ENCODE peak calls at places on chromosomes 11 and 22, in eight cellular contexts. C, E, Z, R, L, I, B and F are unnamed samples.

GRCh38 chr22:27115816-27116256 is 458.4 kb downstream of the MIAT start:
- DNase-seq in C (no peak), E (no peak), Z (peak; percentile 63), R (peak; percentile 56), L (peak; percentile 30), I (no peak), B (peak; percentile 41), F (no peak)

GRCh38 chr11:113096661-113097060 is 135.4 kb downstream of the NCAM1 start:
- DNase-seq in C (no peak), E (no peak), Z (no peak), R (no peak), L (no peak), I (no peak), B (no peak), F (no peak)

GRCh38 chr11:128695539-128696221 is 1.8 kb downstream of the FLI1 start:
- DNase-seq in C (no peak), E (peak; percentile 63), Z (peak; percentile 39), R (no peak), L (peak; percentile 50), I (no peak), B (no peak), F (no peak)

GRCh38 chr11:62124186-62125113 is 639 bp downstream of the INCENP start:
- DNase-seq in C (no peak), E (no peak), Z (no peak), R (no peak), L (peak; percentile 50), I (peak; percentile 40), B (peak; percentile 46), F (peak; percentile 41)

GRCh38 chr11:32213223-32213622 is 122.3 kb downstream of the RCN1 start:
- DNase-seq in C (no peak), E (no peak), Z (peak; percentile 58), R (peak; percentile 19), L (no peak), I (no peak), B (peak; percentile 37), F (no peak)

GRCh38 chr11:3166268-3167142 is 1.4 kb upstream of the OSBPL5 start:
- DNase-seq in C (peak; percentile 60), E (no peak), Z (no peak), R (no peak), L (peak; percentile 58), I (no peak), B (no peak), F (no peak)

GRCh38 chr11:19714093-19714386 is 1.4 kb downstream of the NAV2 start:
- DNase-seq in C (peak; percentile 70), E (no peak), Z (no peak), R (peak; percentile 36), L (no peak), I (no peak), B (peak; percentile 16), F (no peak)

GRCh38 chr11:78158987-78159662 is 19.7 kb upstream of the ALG8 start:
- DNase-seq in C (no peak), E (no peak), Z (peak; percentile 87), R (no peak), L (no peak), I (no peak), B (no peak), F (no peak)

GRCh38 chr11:33039274-33040126 is at the start of gene TCP11L1:
- DNase-seq in C (peak; percentile 90), E (peak; percentile 76), Z (peak; percentile 94), R (peak; percentile 86), L (peak; percentile 84), I (peak; percentile 94), B (peak; percentile 89), F (peak; percentile 90)

GRCh38 chr11:122668562-122669090 is 13.1 kb downstream of the UBASH3B start:
- DNase-seq in C (no peak), E (peak; percentile 56), Z (peak; percentile 64), R (peak; percentile 83), L (no peak), I (no peak), B (peak; percentile 97), F (peak; percentile 31)

GRCh38 chr11:44673691-44674090 is 53.1 kb upstream of the TSPAN18 start:
- DNase-seq in C (no peak), E (no peak), Z (no peak), R (no peak), L (no peak), I (no peak), B (no peak), F (no peak)

GRCh38 chr11:83272627-83273026 is 13.5 kb downstream of the CCDC90B start:
- DNase-seq in C (no peak), E (no peak), Z (peak; percentile 59), R (peak; percentile 47), L (no peak), I (no peak), B (peak; percentile 80), F (no peak)

GRCh38 chr11:292211-293121 is 3.5 kb downstream of the PGGHG start:
- DNase-seq in C (peak; percentile 64), E (no peak), Z (no peak), R (no peak), L (no peak), I (peak; percentile 11), B (no peak), F (no peak)

GRCh38 chr22:42432020-42432596 is at the start of gene NFAM1:
- DNase-seq in C (peak; percentile 81), E (no peak), Z (no peak), R (no peak), L (peak; percentile 29), I (peak; percentile 41), B (no peak), F (no peak)
- H3K4me3 ChIP-seq in C (peak within 1 kb of the TSS; percentile 29), E (no peak within 1 kb of the TSS), Z (no peak within 1 kb of the TSS), R (no peak within 1 kb of the TSS), L (no peak within 1 kb of the TSS), I (peak within 1 kb of the TSS; percentile 30), B (no peak within 1 kb of the TSS), F (no peak within 1 kb of the TSS)

GRCh38 chr22:17911312-17911705 is 113.1 kb downstream of the MICAL3 start:
- DNase-seq in C (no peak), E (no peak), Z (no peak), R (no peak), L (no peak), I (no peak), B (no peak), F (no peak)
- H3K4me3 ChIP-seq in C (no peak overlapping the region), E (no peak overlapping the region), Z (no peak overlapping the region), R (no peak overlapping the region), L (no peak overlapping the region), I (no peak overlapping the region), B (no peak overlapping the region), F (no peak overlapping the region)

GRCh38 chr11:120184371-120184945 is 26.4 kb upstream of the OAF start:
- DNase-seq in C (peak; percentile 32), E (no peak), Z (no peak), R (no peak), L (peak; percentile 35), I (peak; percentile 71), B (no peak), F (no peak)
- H3K4me3 ChIP-seq in C (no peak overlapping the region), E (no peak overlapping the region), Z (no peak overlapping the region), R (no peak overlapping the region), L (no peak overlapping the region), I (no peak overlapping the region), B (no peak overlapping the region), F (no peak overlapping the region)

GRCh38 chr22:22097727-22098228 is 115.2 kb upstream of the TOP3B start:
- DNase-seq in C (no peak), E (no peak), Z (no peak), R (no peak), L (no peak), I (no peak), B (no peak), F (no peak)

GRCh38 chr22:22098457-22099193 is 116.0 kb upstream of the TOP3B start:
- DNase-seq in C (no peak), E (no peak), Z (no peak), R (no peak), L (no peak), I (no peak), B (no peak), F (peak; percentile 51)

GRCh38 chr22:22099833-22100812 is 117.5 kb upstream of the TOP3B start:
- DNase-seq in C (no peak), E (no peak), Z (peak; percentile 16), R (no peak), L (no peak), I (no peak), B (peak; percentile 39), F (no peak)

GRCh38 chr22:22103078-22103593 is 120.5 kb upstream of the TOP3B start:
- DNase-seq in C (no peak), E (no peak), Z (no peak), R (no peak), L (no peak), I (no peak), B (peak; percentile 11), F (no peak)

DNA sequence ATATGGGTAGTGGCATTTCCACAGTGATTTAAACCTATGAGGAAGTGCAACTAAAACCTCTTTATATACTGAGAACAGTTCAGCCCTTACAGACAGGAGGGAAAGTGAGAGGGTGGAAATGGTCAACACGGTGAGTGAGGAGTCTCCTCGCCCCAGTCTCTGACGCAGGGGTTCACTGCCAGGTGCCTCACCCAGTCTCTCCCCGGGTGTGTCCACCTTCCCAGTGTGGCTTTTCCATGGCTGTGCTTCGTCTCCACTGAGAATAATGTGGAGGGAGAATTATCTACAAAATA is 116.6 kb upstream of the TOP3B start:
- DNase-seq in C (no peak), E (no peak), Z (no peak), R (no peak), L (no peak), I (no peak), B (no peak), F (peak; percentile 76)
- H3K4me3 ChIP-seq in C (no peak overlapping the region), E (no peak overlapping the region), Z (no peak overlapping the region), R (no peak overlapping the region), L (no peak overlapping the region), I (no peak overlapping the region), B (no peak overlapping the region), F (no peak overlapping the region)